ENCODE peak calls at places on chromosome 5, in four cellular contexts. N is MM.1S, O is B cell, V is fibroblast of lung. M is an unnamed sample.

GRCh38 chr5:11048760-11049159 is 287.7 kb upstream of the DAP start:
- DNase-seq in N (no peak), O (no peak), V (no peak), M (no peak)

GRCh38 chr5:43772601-43773031 is 169.6 kb downstream of the NNT start:
- DNase-seq in N (no peak), O (no peak), V (peak), M (peak)

GRCh38 chr5:29309359-29309758 is 1884.1 kb upstream of the CDH6 start:
- DNase-seq in N (no peak), O (no peak), V (no peak), M (no peak)

GRCh38 chr5:16916262-16916878 is 19.7 kb downstream of the MYO10 start:
- DNase-seq in N (no peak), O (no peak), V (peak), M (peak)

GRCh38 chr5:81601912-81602311 is 149.0 kb downstream of the SSBP2 start:
- DNase-seq in N (no peak), O (no peak), V (peak), M (no peak)

GRCh38 chr5:87127426-87127825 is 140.3 kb upstream of the RASA1 start:
- DNase-seq in N (no peak), O (no peak), V (peak), M (no peak)

GRCh38 chr5:80591352-80591751 is 21.3 kb upstream of the ANKRD34B start:
- DNase-seq in N (no peak), O (no peak), V (peak), M (no peak)

GRCh38 chr5:62333250-62333800 is 27.3 kb downstream of the KIF2A start:
- DNase-seq in N (no peak), O (no peak), V (no peak), M (no peak)

GRCh38 chr5:15993934-15994333 is 185.7 kb downstream of the MARCHF11 start:
- DNase-seq in N (no peak), O (no peak), V (peak), M (no peak)

GRCh38 chr5:71882826-71883744 is 164.0 kb downstream of the CARTPT start:
- DNase-seq in N (no peak), O (no peak), V (peak), M (peak)

GRCh38 chr5:2736872-2737271 is 14.6 kb downstream of the IRX2 start:
- DNase-seq in N (no peak), O (no peak), V (no peak), M (no peak)

GRCh38 chr5:124104344-124104743 is 592.4 kb downstream of the CSNK1G3 start:
- DNase-seq in N (no peak), O (no peak), V (no peak), M (no peak)

GRCh38 chr5:81884871-81885270 is 87.0 kb upstream of the ATG10 start:
- DNase-seq in N (no peak), O (no peak), V (no peak), M (no peak)

GRCh38 chr5:143642791-143643190 is 169.2 kb upstream of the HMHB1 start:
- DNase-seq in N (no peak), O (no peak), V (peak), M (no peak)

GRCh38 chr5:151156732-151157402 is 712 bp downstream of the ANXA6 start:
- DNase-seq in N (peak), O (no peak), V (peak), M (no peak)

GRCh38 chr5:150289551-150290390 is at the start of gene CAMK2A:
- DNase-seq in N (no peak), O (no peak), V (no peak), M (no peak)

GRCh38 chr5:126395198-126395597 is 28.0 kb upstream of the GRAMD2B start:
- DNase-seq in N (no peak), O (no peak), V (peak), M (no peak)

GRCh38 chr5:34684281-34684979 is 28.3 kb downstream of the RAI14 start:
- DNase-seq in N (no peak), O (no peak), V (peak), M (no peak)

GRCh38 chr5:92409131-92409530 is 1026.0 kb upstream of the ARRDC3 start:
- DNase-seq in N (no peak), O (no peak), V (peak), M (no peak)

GRCh38 chr5:153896701-153897100 is 142.0 kb downstream of the FAM114A2 start:
- DNase-seq in N (peak), O (no peak), V (peak), M (no peak)

GRCh38 chr5:167944121-167944858 is 347.2 kb upstream of the WWC1 start:
- DNase-seq in N (no peak), O (no peak), V (no peak), M (no peak)

GRCh38 chr5:154118832-154119442 is 71.6 kb upstream of the GALNT10 start:
- DNase-seq in N (no peak), O (no peak), V (peak), M (no peak)

GRCh38 chr5:16666861-16667481 is 50.2 kb upstream of the RETREG1 start:
- DNase-seq in N (no peak), O (no peak), V (no peak), M (no peak)

GRCh38 chr5:164504141-164504772 is 998.8 kb downstream of the MAT2B start:
- DNase-seq in N (peak), O (peak), V (peak), M (peak)

GRCh38 chr5:2263763-2264162 is 381.0 kb upstream of the IRX4 start:
- DNase-seq in N (no peak), O (no peak), V (no peak), M (no peak)

GRCh38 chr5:63820557-63820956 is 141.7 kb downstream of the HTR1A start:
- DNase-seq in N (no peak), O (no peak), V (no peak), M (no peak)

GRCh38 chr5:87433945-87434344 is 21.2 kb upstream of the CCNH start:
- DNase-seq in N (no peak), O (no peak), V (no peak), M (no peak)

GRCh38 chr5:109080481-109080880 is 329.3 kb downstream of the PJA2 start:
- DNase-seq in N (no peak), O (no peak), V (no peak), M (no peak)

DNA sequence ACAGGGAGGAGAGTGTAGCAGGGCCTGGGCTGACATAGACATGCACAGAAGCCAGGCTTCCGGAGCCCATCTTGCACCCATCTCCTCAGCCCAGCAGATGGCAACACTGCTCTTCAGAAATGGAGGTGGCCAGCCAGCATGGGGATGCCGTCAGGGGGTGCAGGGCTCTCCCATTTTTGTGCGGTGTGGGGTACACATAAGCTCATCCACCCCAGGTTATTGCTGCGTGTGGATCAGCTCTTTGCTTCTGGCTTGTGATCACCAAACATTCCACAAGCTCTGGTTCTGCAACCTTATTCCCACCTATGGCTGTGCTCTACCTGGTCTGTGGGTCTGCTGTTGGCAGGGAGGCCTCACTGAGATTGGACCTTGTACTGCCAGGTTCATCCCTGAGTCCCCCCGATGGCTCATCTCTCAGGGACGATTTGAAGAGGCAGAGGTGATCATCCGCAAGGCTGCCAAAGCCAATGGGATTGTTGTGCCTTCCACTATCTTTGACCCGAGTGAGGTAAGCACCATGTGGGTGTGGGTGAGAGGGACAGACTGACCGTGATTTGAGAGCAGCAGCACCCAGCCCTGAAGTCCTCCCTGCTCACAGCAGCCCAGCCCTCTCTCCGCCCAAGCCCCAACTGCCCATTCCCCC is 17.3 kb downstream of the SLC22A5 start:
- DNase-seq in N (peak), O (peak), V (peak), M (no peak)
- TF ChIP-seq CTCF in N (peak), O (peak), V (peak), M (peak)

GRCh38 chr5:159103086-159103485 is 3.4 kb upstream of the EBF1 start:
- DNase-seq in N (no peak), O (no peak), V (no peak), M (no peak)

GRCh38 chr5:159102294-159102934 is 2.7 kb upstream of the EBF1 start:
- DNase-seq in N (no peak), O (no peak), V (no peak), M (no peak)

GRCh38 chr5:159105318-159106053 is 5.8 kb upstream of the EBF1 start:
- DNase-seq in N (no peak), O (no peak), V (no peak), M (no peak)

GRCh38 chr5:159104759-159105317 is 5.1 kb upstream of the EBF1 start:
- DNase-seq in N (no peak), O (peak), V (no peak), M (no peak)

GRCh38 chr5:159104058-159104651 is 4.4 kb upstream of the EBF1 start:
- DNase-seq in N (no peak), O (no peak), V (no peak), M (no peak)
- TF ChIP-seq CTCF in N (no peak), O (no peak), V (peak), M (peak)

DNA sequence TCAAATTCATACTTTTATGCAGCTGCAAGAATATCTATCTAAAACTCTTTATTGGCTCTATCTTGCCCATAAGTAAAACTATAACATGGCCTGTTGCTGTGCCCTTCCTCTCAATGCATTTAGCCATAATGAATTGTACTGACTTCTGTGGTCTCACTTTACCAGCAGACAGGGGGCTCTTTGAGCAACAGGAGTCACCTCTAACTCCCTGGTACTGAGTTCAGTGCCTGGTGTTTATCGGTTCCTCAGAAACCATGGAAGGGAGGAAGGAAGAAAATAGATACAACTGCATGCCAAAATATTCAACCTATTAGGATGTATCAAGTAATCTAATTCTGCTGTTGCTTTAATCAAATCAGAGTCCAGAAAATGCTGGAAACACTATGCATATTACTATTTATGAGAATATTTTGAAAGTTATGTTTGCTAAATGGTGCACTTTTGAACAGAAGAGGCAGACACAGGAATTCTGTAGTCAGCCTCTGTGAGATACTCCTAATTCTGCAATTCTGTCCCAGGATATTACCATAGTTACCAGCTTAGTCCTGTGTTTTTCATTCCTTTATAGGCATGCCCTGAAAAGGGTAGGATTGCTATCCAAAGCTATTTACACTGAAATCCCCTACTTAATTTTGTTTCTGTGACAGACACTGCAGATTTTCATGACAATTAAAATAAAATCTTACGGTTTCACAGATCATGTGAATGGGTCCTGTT is 89.8 kb downstream of the CD180 start:
- DNase-seq in N (no peak), O (no peak), V (no peak), M (no peak)
- TF ChIP-seq CTCF in N (no peak), O (no peak), V (no peak), M (no peak)

GRCh38 chr5:67490543-67491321 is 294.1 kb upstream of the CD180 start:
- DNase-seq in N (no peak), O (no peak), V (peak), M (no peak)

GRCh38 chr5:67494186-67494842 is 297.7 kb upstream of the CD180 start:
- DNase-seq in N (no peak), O (no peak), V (peak), M (no peak)

GRCh38 chr5:67495072-67495471 is 298.5 kb upstream of the CD180 start:
- DNase-seq in N (no peak), O (no peak), V (no peak), M (no peak)

GRCh38 chr5:67496051-67496450 is 299.5 kb upstream of the CD180 start:
- DNase-seq in N (no peak), O (no peak), V (no peak), M (no peak)

GRCh38 chr5:67493676-67494075 is 297.1 kb upstream of the CD180 start:
- DNase-seq in N (no peak), O (no peak), V (peak), M (no peak)
- TF ChIP-seq CTCF in N (no peak), O (no peak), V (peak), M (peak)

DNA sequence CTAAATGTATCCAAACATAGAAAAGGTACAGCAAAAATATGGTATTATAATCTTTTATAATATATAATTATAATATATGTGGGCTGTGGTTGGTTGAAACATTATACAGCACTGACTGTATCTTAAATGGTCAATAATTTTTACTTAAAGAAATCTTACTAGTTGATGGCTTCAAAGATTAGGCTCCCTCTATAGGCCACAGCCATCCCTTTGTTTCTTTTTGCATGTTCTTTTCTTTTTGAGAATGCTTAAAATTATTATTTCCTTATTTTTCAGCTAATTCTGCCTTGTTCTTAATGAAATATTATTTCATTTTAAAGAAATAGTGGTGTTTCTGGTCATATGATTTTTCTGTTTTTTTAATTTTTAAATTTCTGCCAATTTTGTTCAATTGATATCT is 128.5 kb downstream of the MAST4 start:
- DNase-seq in N (no peak), O (no peak), V (no peak), M (no peak)
- TF ChIP-seq CTCF in N (peak), O (no peak), V (peak), M (peak)

DNA sequence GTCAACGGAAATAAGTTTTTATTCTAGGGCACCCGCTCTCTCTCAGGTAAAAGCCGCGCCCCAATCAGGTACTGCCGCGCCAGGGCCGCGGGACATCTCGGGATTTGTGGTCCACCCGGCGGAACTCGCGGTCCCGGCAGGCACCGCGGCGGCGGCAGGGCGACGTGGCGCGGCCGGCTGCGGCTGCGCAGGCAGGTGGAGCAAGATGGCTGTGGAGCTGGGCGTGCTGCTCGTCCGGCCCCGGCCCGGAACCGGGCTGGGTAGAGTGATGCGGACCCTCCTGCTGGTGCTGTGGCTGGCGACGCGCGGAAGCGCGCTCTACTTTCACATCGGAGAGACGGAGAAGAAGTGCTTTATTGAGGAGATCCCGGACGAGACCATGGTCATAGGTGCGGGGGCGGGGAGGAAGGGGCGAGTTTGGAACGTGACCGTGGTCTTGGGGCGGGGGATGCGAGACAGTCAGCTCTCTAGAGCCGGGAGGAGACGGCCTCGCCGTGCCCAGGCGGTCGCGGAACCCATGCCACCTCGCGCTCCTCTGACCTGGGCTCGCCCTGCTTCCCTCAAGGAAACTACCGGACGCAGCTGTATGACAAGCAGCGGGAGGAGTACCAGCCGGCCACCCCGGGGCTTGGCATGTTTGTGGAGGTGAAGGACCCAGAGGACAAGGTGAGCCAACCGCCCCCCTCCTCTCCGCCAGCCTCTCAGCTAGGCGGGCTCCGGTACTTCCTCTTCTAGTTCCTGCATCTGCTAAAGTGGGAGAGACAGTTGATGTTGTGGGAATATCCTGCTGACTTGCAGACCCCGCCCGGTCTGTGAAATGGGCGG is at the start of gene TMED9:
- DNase-seq in N (peak), O (peak), V (peak), M (no peak)
- TF ChIP-seq CTCF in N (no peak), O (no peak), V (no peak), M (no peak)

DNA sequence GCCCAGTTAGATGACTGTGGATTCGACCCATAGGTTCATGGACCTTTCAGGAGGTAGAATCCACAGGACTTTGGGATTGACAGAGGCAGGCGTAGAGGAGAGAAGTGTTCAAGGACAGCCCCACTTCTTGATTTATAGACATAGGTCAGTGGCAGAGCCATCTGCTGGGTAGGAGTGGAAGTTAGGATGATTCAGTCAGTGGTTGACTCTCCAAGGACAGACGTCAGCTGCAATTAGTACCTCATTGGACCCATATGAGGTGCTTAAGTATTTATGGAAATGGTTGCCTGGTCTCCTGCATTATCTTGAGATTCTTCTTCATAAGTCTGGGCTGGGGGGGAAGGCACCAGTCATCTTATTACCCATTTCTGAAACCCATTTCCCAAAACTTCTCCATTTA is 70.9 kb downstream of the SH3RF2 start:
- DNase-seq in N (no peak), O (no peak), V (peak), M (no peak)
- TF ChIP-seq CTCF in N (no peak), O (no peak), V (no peak), M (no peak)

GRCh38 chr5:170275376-170275994 is 22.1 kb downstream of the LCP2 start:
- DNase-seq in N (no peak), O (no peak), V (no peak), M (no peak)

GRCh38 chr5:170270670-170271069 is 26.9 kb downstream of the LCP2 start:
- DNase-seq in N (no peak), O (no peak), V (no peak), M (no peak)

GRCh38 chr5:170277953-170278352 is 19.6 kb downstream of the LCP2 start:
- DNase-seq in N (peak), O (no peak), V (no peak), M (no peak)

GRCh38 chr5:170269579-170269978 is 28.0 kb downstream of the LCP2 start:
- DNase-seq in N (no peak), O (no peak), V (peak), M (no peak)

DNA sequence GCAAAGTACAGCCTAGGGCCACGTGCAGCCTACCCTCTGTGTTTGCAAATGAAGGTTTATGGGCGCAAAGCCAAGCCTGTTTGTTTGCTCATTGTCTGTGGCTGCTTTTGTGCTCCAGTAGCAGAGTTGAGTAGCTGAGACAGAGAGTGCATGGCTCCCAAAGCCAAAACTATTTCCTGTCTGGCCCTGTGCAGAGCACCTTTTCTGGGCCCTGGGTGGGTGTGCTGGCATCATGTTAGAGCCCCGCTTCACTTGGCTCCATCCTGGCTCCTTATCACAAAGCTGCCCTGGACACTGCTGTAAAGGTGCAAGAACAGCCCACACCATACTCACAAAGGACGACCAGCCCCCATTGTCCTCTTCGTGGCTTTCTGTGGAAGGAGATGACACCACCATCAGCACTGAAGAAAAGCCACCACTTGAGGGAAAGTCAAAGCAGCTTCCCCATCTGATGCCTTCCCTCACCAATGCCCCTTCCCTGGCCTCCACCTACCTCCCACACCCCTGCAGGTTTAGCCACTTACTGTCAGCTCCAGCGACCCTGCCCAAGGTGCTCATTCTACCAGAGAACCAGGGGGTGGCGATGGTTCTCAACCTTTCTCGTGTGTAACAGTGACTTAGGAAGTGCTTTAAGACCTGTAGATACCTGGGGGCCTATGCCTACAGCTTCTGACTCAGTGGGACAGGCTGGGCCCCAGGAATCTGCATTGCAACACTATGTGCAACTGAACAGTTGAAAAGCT is 23.4 kb downstream of the LCP2 start:
- DNase-seq in N (peak), O (peak), V (peak), M (no peak)
- TF ChIP-seq CTCF in N (peak), O (no peak), V (no peak), M (no peak)